ENCODE peak calls at places on chromosomes 2 and 18, in six cellular contexts. B is amniotic stem cell; R is choroid plexus epithelial cell; M is stimulated activated CD4-positive, alpha-beta T cell treated with anti-CD3 and anti-CD28 coated beads, Interleukin-2, amount 100 ng/mL, for 48 hours; C is AML-193; L is kidney tubule cell. J is an unnamed sample.

GRCh38 chr2:156437272-156437671 is 1.1 kb downstream of the GPD2 start:
- DNase-seq in C (peak), B (no peak), L (no peak), R (peak), M (no peak), J (no peak)

GRCh38 chr2:128941676-128942075 is 623.0 kb upstream of the HS6ST1 start:
- DNase-seq in L (no peak), C (no peak), R (no peak), B (no peak), M (no peak), J (no peak)

GRCh38 chr2:112033600-112033999 is 21.5 kb upstream of the TMEM87B start:
- DNase-seq in R (peak), C (no peak), B (no peak), L (peak), M (no peak), J (peak)

GRCh38 chr2:109601693-109602250 is 12.0 kb downstream of the SEPTIN10 start:
- DNase-seq in C (no peak), M (no peak), L (no peak), R (no peak), B (no peak), J (no peak)

GRCh38 chr18:23213200-23213599 is 77.9 kb downstream of the CABLES1 start:
- DNase-seq in L (no peak), C (no peak), B (no peak), R (peak), M (no peak), J (no peak)

GRCh38 chr2:57373530-57373929 is 673.1 kb upstream of the VRK2 start:
- DNase-seq in M (no peak), C (no peak), L (peak), R (peak), B (peak), J (peak)

GRCh38 chr2:72920317-72921087 is 3.2 kb downstream of the EMX1 start:
- DNase-seq in L (no peak), B (no peak), M (no peak), C (no peak), R (peak), J (no peak)

GRCh38 chr2:143193121-143193520 is 63.9 kb downstream of the ARHGAP15 start:
- DNase-seq in M (no peak), C (no peak), R (no peak), B (no peak), L (no peak), J (no peak)

GRCh38 chr2:96449637-96450036 is 55.5 kb downstream of the NEURL3 start:
- DNase-seq in B (no peak), M (no peak), R (no peak), C (no peak), L (no peak), J (peak)

GRCh38 chr2:16663121-16663905 is 2.3 kb downstream of the CYRIA start:
- DNase-seq in C (peak), B (no peak), L (no peak), M (no peak), R (no peak), J (no peak)